ENCODE peak calls at places on chromosomes 4 and X, in nine cellular contexts. W is brain microvascular endothelial cell, B is fibroblast of the aortic adventitia, L is heart right ventricle, Y is SJSA1, C is mucosa of descending colon, I is fibroblast of lung, E is cardiac muscle cell, M is mesenchymal stem cell. V is an unnamed sample.

GRCh38 chrX:39311646-39312045 is 510.4 kb downstream of the MID1IP1 start:
- DNase-seq in C (no peak), M (no peak), W (no peak), E (no peak), B (no peak), I (no peak), Y (no peak), L (no peak), V (no peak)

GRCh38 chr4:100188829-100189228 is 1.4 kb downstream of the DDIT4L start:
- DNase-seq in E (peak; percentile 32), W (no peak), C (no peak), I (no peak), L (no peak), B (no peak), Y (no peak), M (no peak), V (no peak)

GRCh38 chr4:5409237-5409636 is 299.1 kb downstream of the EVC2 start:
- DNase-seq in E (no peak), Y (no peak), L (no peak), B (no peak), W (no peak), I (no peak), M (no peak), C (no peak), V (no peak)

GRCh38 chrX:44092778-44093177 is 119.6 kb upstream of the NDP start:
- DNase-seq in B (no peak), W (no peak), E (no peak), Y (no peak), I (no peak), L (no peak), M (no peak), C (no peak), V (no peak)

GRCh38 chrX:120029354-120029753 is 48.1 kb downstream of the RHOXF2B start:
- DNase-seq in L (no peak), W (no peak), M (no peak), C (no peak), Y (no peak), B (no peak), E (no peak), I (no peak), V (no peak)

GRCh38 chrX:119757979-119758681 is at the start of gene SOWAHD:
- DNase-seq in L (peak; percentile 34), W (no peak), I (peak; percentile 21), Y (no peak), M (peak; percentile 26), E (peak; percentile 42), C (peak; percentile 81), B (no peak), V (no peak)

GRCh38 chr4:158949094-158949493 is 153.8 kb upstream of the RAPGEF2 start:
- DNase-seq in C (no peak), W (no peak), B (peak; percentile 49), M (peak; percentile 77), Y (peak; percentile 26), E (no peak), L (no peak), I (peak; percentile 65), V (no peak)

GRCh38 chrX:44223150-44223549 is 120.3 kb downstream of the EFHC2 start:
- DNase-seq in E (no peak), I (peak; percentile 89), M (peak; percentile 15), Y (no peak), L (no peak), W (peak; percentile 54), B (peak; percentile 49), C (no peak), V (no peak)

GRCh38 chr4:184262901-184263300 is 45.2 kb upstream of the ENPP6 start:
- DNase-seq in C (no peak), L (no peak), B (peak; percentile 68), Y (peak; percentile 10), M (peak; percentile 21), E (no peak), I (no peak), W (peak; percentile 57), V (no peak)

GRCh38 chrX:77572322-77572721 is 125.1 kb downstream of the FGF16 start:
- DNase-seq in L (no peak), I (peak; percentile 13), W (no peak), C (no peak), Y (no peak), M (no peak), B (no peak), E (no peak), V (no peak)

GRCh38 chrX:65828599-65828998 is 161.1 kb downstream of the MSN start:
- DNase-seq in I (no peak), Y (no peak), C (no peak), B (no peak), L (no peak), W (no peak), M (no peak), E (no peak), V (no peak)

GRCh38 chr4:160182727-160183126 is 1079.8 kb downstream of the RAPGEF2 start:
- DNase-seq in M (no peak), C (no peak), Y (no peak), L (no peak), B (no peak), I (no peak), E (no peak), W (no peak), V (no peak)

GRCh38 chrX:45807572-45808425 is 607.1 kb upstream of the DIPK2B start:
- DNase-seq in B (peak; percentile 73), I (peak; percentile 71), W (peak; percentile 59), L (no peak), Y (peak; percentile 67), M (peak; percentile 75), C (no peak), E (peak; percentile 9), V (no peak)
- H3K4me3 ChIP-seq in B (peak overlapping the region; percentile 55), I (peak overlapping the region; percentile 38), W (peak overlapping the region; percentile 25), L (no peak overlapping the region), Y (peak overlapping the region; percentile 19), M (no peak overlapping the region), C (no peak overlapping the region), E (no peak overlapping the region), V (no peak overlapping the region)

GRCh38 chr4:112277220-112277619 is 8.5 kb downstream of the TIFA start:
- DNase-seq in E (no peak), C (no peak), L (no peak), M (no peak), Y (no peak), I (no peak), W (no peak), B (no peak), V (no peak)

GRCh38 chr4:112279025-112279881 is 6.5 kb downstream of the TIFA start:
- DNase-seq in C (no peak), W (no peak), B (no peak), L (no peak), Y (no peak), I (peak; percentile 24), M (no peak), E (no peak), V (no peak)

GRCh38 chr4:112277705-112278448 is 7.8 kb downstream of the TIFA start:
- DNase-seq in B (no peak), Y (no peak), M (no peak), L (no peak), I (no peak), C (no peak), W (no peak), E (no peak), V (no peak)

GRCh38 chr4:112280657-112281056 is 5.0 kb downstream of the TIFA start:
- DNase-seq in B (no peak), Y (no peak), C (no peak), M (no peak), W (no peak), L (no peak), E (no peak), I (no peak), V (no peak)

DNA sequence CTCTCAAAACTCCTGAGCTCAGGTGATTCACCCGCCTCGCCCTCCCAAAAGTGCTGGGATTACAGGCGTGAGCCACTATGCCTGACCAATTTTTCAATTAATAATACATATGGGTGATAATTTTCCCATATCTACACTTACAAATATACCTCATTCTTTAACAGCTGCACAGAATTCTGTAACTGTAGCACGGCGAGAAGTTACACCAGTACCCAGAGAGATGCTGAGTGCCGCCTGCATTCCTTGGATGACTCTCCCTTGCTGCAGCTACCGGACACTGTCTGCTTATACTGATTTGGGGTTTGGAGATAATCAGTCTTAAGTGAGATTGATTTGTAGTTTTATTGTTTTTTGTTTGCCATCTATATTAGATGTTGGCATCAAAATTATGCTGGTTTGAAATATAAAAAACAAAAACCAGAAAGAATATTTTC is 5.8 kb downstream of the TIFA start:
- DNase-seq in E (peak; percentile 23), C (no peak), B (no peak), L (no peak), W (peak; percentile 9), Y (no peak), M (no peak), I (no peak), V (no peak)
- H3K4me3 ChIP-seq in E (no peak overlapping the region), C (no peak overlapping the region), B (no peak overlapping the region), L (no peak overlapping the region), W (no peak overlapping the region), Y (no peak overlapping the region), M (no peak overlapping the region), I (no peak overlapping the region), V (no peak overlapping the region)

GRCh38 chrX:56803849-56804681 is 75.0 kb downstream of the NBDY start:
- DNase-seq in C (no peak), E (no peak), W (no peak), B (no peak), M (no peak), I (no peak), Y (no peak), L (no peak), V (no peak)
- H3K4me3 ChIP-seq in C (no peak overlapping the region), E (no peak overlapping the region), W (no peak overlapping the region), B (peak overlapping the region; percentile 28), M (no peak overlapping the region), I (no peak overlapping the region), Y (no peak overlapping the region), L (no peak overlapping the region), V (no peak overlapping the region)

GRCh38 chr4:113502883-113503282 is 258.7 kb downstream of the CAMK2D start:
- DNase-seq in M (no peak), W (no peak), C (no peak), L (no peak), Y (no peak), E (no peak), B (no peak), I (no peak), V (no peak)

GRCh38 chr4:113503691-113504090 is 257.8 kb downstream of the CAMK2D start:
- DNase-seq in C (no peak), I (no peak), E (no peak), B (peak; percentile 20), W (no peak), L (no peak), Y (no peak), M (no peak), V (no peak)

GRCh38 chr4:113504422-113504821 is 257.1 kb downstream of the CAMK2D start:
- DNase-seq in M (no peak), Y (no peak), I (no peak), B (no peak), L (no peak), W (no peak), C (no peak), E (no peak), V (no peak)

GRCh38 chr4:113502476-113502875 is 259.1 kb downstream of the CAMK2D start:
- DNase-seq in Y (no peak), L (no peak), B (peak; percentile 12), E (no peak), W (no peak), C (no peak), I (peak; percentile 51), M (peak; percentile 7), V (peak; percentile 5)

GRCh38 chr4:113505057-113505456 is 256.5 kb downstream of the CAMK2D start:
- DNase-seq in Y (no peak), L (no peak), I (no peak), W (no peak), E (no peak), C (no peak), B (no peak), M (no peak), V (no peak)
- H3K4me3 ChIP-seq in Y (no peak overlapping the region), L (no peak overlapping the region), I (no peak overlapping the region), W (no peak overlapping the region), E (no peak overlapping the region), C (no peak overlapping the region), B (no peak overlapping the region), M (no peak overlapping the region), V (no peak overlapping the region)